ENCODE peak calls at places on chromosomes 12 and 14, in nine cellular contexts. L is astrocyte of the spinal cord, R is sigmoid colon, T is AG09309, A is heart left ventricle, I is nephron progenitor cell, E is NB4, P is endothelial cell, O is neural progenitor cell. W is an unnamed sample.

GRCh38 chr14:104996032-104996431 is 10.4 kb downstream of the CLBA1 start:
- DNase-seq in L (no peak), R (no peak), T (no peak), A (no peak), I (no peak), E (no peak), P (no peak), O (no peak), W (no peak)

GRCh38 chr12:80364056-80364455 is 80.0 kb upstream of the PTPRQ start:
- DNase-seq in L (peak), R (no peak), T (no peak), A (no peak), I (no peak), E (no peak), P (no peak), O (no peak), W (no peak)

GRCh38 chr12:123928897-123929296 is 43.7 kb downstream of the CCDC92 start:
- DNase-seq in L (no peak), R (no peak), T (no peak), A (no peak), I (no peak), E (no peak), P (no peak), O (no peak), W (no peak)

GRCh38 chr14:34062353-34062973 is 111.6 kb upstream of the EGLN3 start:
- DNase-seq in L (no peak), R (no peak), T (no peak), A (no peak), I (no peak), E (no peak), P (no peak), O (no peak), W (no peak)

GRCh38 chr12:52243774-52244614 is 11.0 kb downstream of the KRT7 start:
- DNase-seq in L (peak), R (peak), T (peak), A (peak), I (no peak), E (peak), P (no peak), O (no peak), W (no peak)

GRCh38 chr12:108102363-108102762 is 26.7 kb upstream of the WSCD2 start:
- DNase-seq in L (no peak), R (no peak), T (no peak), A (no peak), I (no peak), E (no peak), P (no peak), O (no peak), W (no peak)

GRCh38 chr12:92628476-92628875 is 74.3 kb upstream of the PLEKHG7 start:
- DNase-seq in L (peak), R (no peak), T (no peak), A (no peak), I (no peak), E (no peak), P (no peak), O (no peak), W (no peak)

GRCh38 chr14:25014440-25014839 is 35.5 kb downstream of the STXBP6 start:
- DNase-seq in L (no peak), R (no peak), T (no peak), A (no peak), I (no peak), E (no peak), P (no peak), O (no peak), W (no peak)

GRCh38 chr12:6961278-6961694 is 9.2 kb downstream of the PHB2 start:
- DNase-seq in L (no peak), R (peak), T (no peak), A (peak), I (no peak), E (peak), P (no peak), O (no peak), W (no peak)

DNA sequence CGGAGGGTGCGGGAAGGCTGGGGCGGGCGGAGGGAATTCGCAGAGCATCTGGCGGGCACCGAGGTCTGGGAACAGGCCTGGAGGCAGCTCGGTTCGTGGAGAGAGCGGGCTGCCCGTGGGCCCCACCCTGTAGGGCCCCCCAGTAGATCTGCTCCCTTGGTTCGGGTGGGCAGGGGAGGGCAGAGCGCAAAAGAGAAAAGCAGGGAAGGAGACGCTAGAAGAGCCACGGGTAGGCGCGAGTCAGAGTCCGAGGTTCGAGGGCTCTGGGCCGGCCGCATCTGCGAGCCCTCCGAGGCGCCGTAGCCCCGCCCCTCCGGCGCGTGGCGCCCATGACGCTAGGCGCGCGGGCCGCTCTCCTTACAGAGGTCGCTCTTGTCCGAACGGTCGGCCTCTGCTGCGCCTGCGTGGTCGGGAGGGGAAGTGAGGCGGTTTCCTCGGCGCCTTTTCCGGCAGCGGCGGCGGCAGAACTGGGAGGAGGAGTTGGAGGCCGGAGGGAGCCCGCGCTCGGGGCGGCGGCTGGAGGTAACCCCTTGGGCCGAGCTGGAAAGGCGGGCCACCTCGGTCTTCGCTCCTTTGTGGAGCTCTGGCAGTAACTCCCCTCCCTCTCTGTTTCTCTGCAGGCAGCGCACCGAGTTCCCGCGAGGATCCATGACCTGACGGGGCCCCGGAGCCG is at the start of gene ARF6:
- DNase-seq in L (peak), R (peak), T (peak), A (peak), I (peak), E (peak), P (peak), O (peak), W (peak)
- TF ChIP-seq CTCF in L (no peak), R (no peak), T (no peak), A (peak), I (no peak), E (no peak), P (no peak), O (peak), W (peak)

DNA sequence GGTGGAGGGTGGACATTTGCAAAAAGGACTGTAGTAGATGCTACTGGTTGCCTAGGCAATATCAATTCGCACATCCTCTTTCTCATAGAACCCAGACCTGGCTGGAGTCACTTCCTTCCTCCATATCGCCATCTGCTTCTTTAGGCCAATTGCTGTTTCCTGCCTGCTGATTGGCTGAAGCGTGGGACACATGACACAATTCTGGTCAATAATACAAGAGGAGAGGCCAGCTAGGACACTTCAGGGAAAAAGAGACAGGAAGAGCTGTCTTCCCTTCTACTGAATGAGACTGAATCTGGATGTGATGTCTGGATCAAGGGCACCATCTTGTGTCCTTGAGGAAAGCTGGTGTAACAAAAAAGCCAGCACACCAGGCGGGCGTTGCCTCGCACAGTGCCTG is 53.8 kb downstream of the TRPV4 start:
- DNase-seq in L (no peak), R (no peak), T (no peak), A (no peak), I (no peak), E (peak), P (no peak), O (no peak), W (no peak)
- TF ChIP-seq CTCF in L (no peak), R (no peak), T (no peak), A (no peak), I (no peak), E (no peak), P (no peak), O (peak), W (peak)

GRCh38 chr12:39616251-39616650 is 3.4 kb downstream of the ABCD2 start:
- DNase-seq in L (no peak), R (no peak), T (no peak), A (no peak), I (no peak), E (no peak), P (no peak), O (no peak), W (no peak)

GRCh38 chr12:39617887-39618286 is 1.7 kb downstream of the ABCD2 start:
- DNase-seq in L (no peak), R (no peak), T (no peak), A (no peak), I (no peak), E (no peak), P (no peak), O (no peak), W (no peak)

GRCh38 chr12:39619316-39619659 is 315 bp downstream of the ABCD2 start:
- DNase-seq in L (no peak), R (no peak), T (no peak), A (no peak), I (no peak), E (no peak), P (no peak), O (peak), W (no peak)

GRCh38 chr12:39618701-39619100 is 902 bp downstream of the ABCD2 start:
- DNase-seq in L (no peak), R (no peak), T (no peak), A (no peak), I (no peak), E (no peak), P (no peak), O (no peak), W (no peak)

GRCh38 chr12:39616666-39617065 is 2.9 kb downstream of the ABCD2 start:
- DNase-seq in L (no peak), R (no peak), T (no peak), A (no peak), I (no peak), E (no peak), P (no peak), O (no peak), W (no peak)
- TF ChIP-seq CTCF in L (no peak), R (no peak), T (no peak), A (no peak), I (no peak), E (no peak), P (no peak), O (no peak), W (no peak)

GRCh38 chr12:19778822-19779221 is 339.5 kb downstream of the AEBP2 start:
- DNase-seq in L (no peak), R (no peak), T (no peak), A (no peak), I (no peak), E (peak), P (no peak), O (no peak), W (no peak)
- TF ChIP-seq CTCF in L (no peak), R (no peak), T (no peak), A (peak), I (no peak), E (no peak), P (no peak), O (no peak), W (no peak)

DNA sequence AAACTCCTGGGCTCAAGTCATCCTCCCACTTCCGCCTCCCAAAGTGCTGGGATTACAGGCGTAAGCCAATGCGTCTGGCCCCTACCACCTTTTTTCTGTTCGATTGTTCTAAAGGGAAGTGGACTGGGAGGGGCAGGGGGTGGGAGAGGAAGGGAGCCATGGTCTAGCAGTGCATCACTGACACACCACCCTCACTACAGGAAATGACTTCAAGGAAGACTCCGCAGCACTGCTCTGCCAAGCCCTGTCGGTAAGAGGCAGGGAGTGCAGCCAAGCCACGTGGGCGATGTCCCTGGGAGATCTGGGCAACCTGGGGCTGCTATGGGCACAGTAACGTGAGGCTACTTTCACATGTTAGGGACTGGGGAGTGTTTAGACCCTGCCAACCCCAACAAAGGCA is 18.0 kb downstream of the LRRC74A start:
- DNase-seq in L (peak), R (peak), T (no peak), A (peak), I (no peak), E (peak), P (peak), O (peak), W (no peak)
- TF ChIP-seq CTCF in L (peak), R (no peak), T (no peak), A (no peak), I (no peak), E (no peak), P (no peak), O (no peak), W (no peak)

DNA sequence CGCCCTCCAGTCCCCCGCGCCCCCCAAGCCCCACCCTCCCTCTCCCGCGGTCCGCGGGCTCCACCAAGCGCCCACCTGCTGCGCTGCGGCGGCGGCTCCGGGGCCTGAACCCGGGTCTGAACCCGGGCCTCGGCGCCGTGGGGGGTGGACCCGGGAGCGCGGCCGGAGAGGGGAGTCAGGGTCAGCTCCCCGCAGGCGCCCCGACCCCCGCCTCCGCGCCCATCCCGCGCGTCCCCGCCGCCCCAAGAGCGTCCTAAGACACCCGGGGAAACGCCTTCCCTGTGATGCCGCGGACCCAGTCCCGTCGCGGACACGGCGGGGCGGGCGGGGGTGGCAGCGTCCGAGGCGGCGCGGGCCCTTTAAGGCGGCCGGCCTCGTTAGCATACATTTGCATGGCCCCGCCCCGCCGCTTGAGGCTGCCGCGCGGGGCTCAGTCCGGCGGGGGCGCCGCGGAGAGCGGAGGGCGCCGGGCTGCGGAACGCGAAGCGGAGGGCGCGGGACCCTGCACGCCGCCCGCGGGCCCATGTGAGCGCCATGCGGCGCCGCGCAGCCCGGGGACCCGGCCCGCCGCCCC is at the start of gene MMP17:
- DNase-seq in L (peak), R (peak), T (no peak), A (peak), I (peak), E (peak), P (peak), O (peak), W (peak)
- TF ChIP-seq CTCF in L (peak), R (no peak), T (peak), A (no peak), I (no peak), E (peak), P (no peak), O (peak), W (peak)